ENCODE peak calls at places on chromosomes 12 and 14, in five cellular contexts. One of them, this sample, is unnamed.

GRCh38 chr12:104060791-104061190 is 3.5 kb upstream of the HCFC2 start:
- DNase-seq in AG04449: no peak
- DNase-seq in pancreas: no peak
- DNase-seq in A549: no peak
- DNase-seq in activated B cell treated with CpG ODN at 0.5 μM for 24 hours: no peak
- DNase-seq in this sample: no peak

GRCh38 chr12:62466018-62466595 is 519 bp upstream of the MON2 start:
- DNase-seq in activated B cell treated with CpG ODN at 0.5 μM for 24 hours: peak
- DNase-seq in AG04449: no peak
- DNase-seq in A549: peak
- DNase-seq in pancreas: no peak
- DNase-seq in this sample: no peak

GRCh38 chr12:57771271-57771872 is 533 bp downstream of the METTL1 start:
- DNase-seq in A549: peak
- DNase-seq in AG04449: peak
- DNase-seq in activated B cell treated with CpG ODN at 0.5 μM for 24 hours: no peak
- DNase-seq in pancreas: peak
- DNase-seq in this sample: peak

GRCh38 chr12:98645572-98646067 is 530 bp downstream of the APAF1 start:
- DNase-seq in activated B cell treated with CpG ODN at 0.5 μM for 24 hours: no peak
- DNase-seq in pancreas: no peak
- DNase-seq in A549: peak
- DNase-seq in AG04449: no peak
- DNase-seq in this sample: no peak

GRCh38 chr12:31265722-31266121 is 60.2 kb downstream of the SINHCAF start:
- DNase-seq in A549: no peak
- DNase-seq in pancreas: no peak
- DNase-seq in activated B cell treated with CpG ODN at 0.5 μM for 24 hours: no peak
- DNase-seq in AG04449: no peak
- DNase-seq in this sample: no peak

GRCh38 chr14:54967496-54967895 is 59.4 kb downstream of the WDHD1 start:
- DNase-seq in activated B cell treated with CpG ODN at 0.5 μM for 24 hours: no peak
- DNase-seq in pancreas: no peak
- DNase-seq in AG04449: no peak
- DNase-seq in A549: no peak
- DNase-seq in this sample: no peak

GRCh38 chr14:52042371-52043037 is 26.4 kb downstream of the NID2 start:
- DNase-seq in AG04449: no peak
- DNase-seq in A549: no peak
- DNase-seq in activated B cell treated with CpG ODN at 0.5 μM for 24 hours: no peak
- DNase-seq in pancreas: no peak
- DNase-seq in this sample: no peak

GRCh38 chr14:104794641-104795467 is 694 bp downstream of the AKT1 start:
- DNase-seq in pancreas: no peak
- DNase-seq in AG04449: no peak
- DNase-seq in activated B cell treated with CpG ODN at 0.5 μM for 24 hours: peak
- DNase-seq in A549: no peak
- DNase-seq in this sample: no peak

GRCh38 chr12:3333991-3334391 is 157.0 kb upstream of the PRMT8 start:
- DNase-seq in pancreas: no peak
- DNase-seq in activated B cell treated with CpG ODN at 0.5 μM for 24 hours: no peak
- DNase-seq in A549: no peak
- DNase-seq in AG04449: no peak
- DNase-seq in this sample: no peak

GRCh38 chr12:118357327-118358007 is 15.2 kb downstream of the TAOK3 start:
- DNase-seq in pancreas: no peak
- DNase-seq in A549: peak
- DNase-seq in AG04449: no peak
- DNase-seq in activated B cell treated with CpG ODN at 0.5 μM for 24 hours: no peak
- DNase-seq in this sample: no peak

GRCh38 chr14:20614038-20614840 is 23.1 kb upstream of the RNASE12 start:
- DNase-seq in A549: peak
- DNase-seq in AG04449: no peak
- DNase-seq in pancreas: no peak
- DNase-seq in activated B cell treated with CpG ODN at 0.5 μM for 24 hours: no peak
- DNase-seq in this sample: no peak

GRCh38 chr12:112684742-112685141 is 106.8 kb upstream of the RPH3A start:
- DNase-seq in activated B cell treated with CpG ODN at 0.5 μM for 24 hours: no peak
- DNase-seq in A549: no peak
- DNase-seq in pancreas: no peak
- DNase-seq in AG04449: no peak
- DNase-seq in this sample: no peak

GRCh38 chr14:55340482-55340881 is 69.3 kb downstream of the FBXO34 start:
- DNase-seq in activated B cell treated with CpG ODN at 0.5 μM for 24 hours: no peak
- DNase-seq in AG04449: no peak
- DNase-seq in pancreas: no peak
- DNase-seq in A549: no peak
- DNase-seq in this sample: peak

GRCh38 chr12:93314177-93314497 is 63.6 kb upstream of the NUDT4 start:
- DNase-seq in activated B cell treated with CpG ODN at 0.5 μM for 24 hours: no peak
- DNase-seq in pancreas: no peak
- DNase-seq in A549: no peak
- DNase-seq in AG04449: no peak
- DNase-seq in this sample: no peak

GRCh38 chr12:116498471-116498870 is 60.7 kb upstream of the MAP1LC3B2 start:
- DNase-seq in AG04449: no peak
- DNase-seq in activated B cell treated with CpG ODN at 0.5 μM for 24 hours: no peak
- DNase-seq in A549: no peak
- DNase-seq in pancreas: no peak
- DNase-seq in this sample: no peak

GRCh38 chr14:55133416-55133815 is 4.4 kb downstream of the LGALS3 start:
- DNase-seq in activated B cell treated with CpG ODN at 0.5 μM for 24 hours: no peak
- DNase-seq in pancreas: no peak
- DNase-seq in A549: no peak
- DNase-seq in AG04449: no peak
- DNase-seq in this sample: no peak

GRCh38 chr14:70567791-70568190 is 32.7 kb downstream of the MED6 start:
- DNase-seq in activated B cell treated with CpG ODN at 0.5 μM for 24 hours: no peak
- DNase-seq in pancreas: no peak
- DNase-seq in AG04449: peak
- DNase-seq in A549: peak
- DNase-seq in this sample: no peak

GRCh38 chr14:36223558-36223957 is 47.0 kb upstream of the PTCSC3 start:
- DNase-seq in activated B cell treated with CpG ODN at 0.5 μM for 24 hours: no peak
- DNase-seq in A549: no peak
- DNase-seq in AG04449: no peak
- DNase-seq in pancreas: no peak
- DNase-seq in this sample: no peak

GRCh38 chr12:47904647-47905312 is at the start of gene VDR:
- DNase-seq in activated B cell treated with CpG ODN at 0.5 μM for 24 hours: peak
- DNase-seq in AG04449: no peak
- DNase-seq in A549: peak
- DNase-seq in pancreas: peak
- DNase-seq in this sample: no peak
- TF ChIP-seq CTCF in activated B cell treated with CpG ODN at 0.5 μM for 24 hours: no peak
- TF ChIP-seq CTCF in AG04449: peak
- TF ChIP-seq CTCF in A549: no peak
- TF ChIP-seq CTCF in pancreas: no peak
- TF ChIP-seq CTCF in this sample: peak

GRCh38 chr12:24707379-24707778 is 241.5 kb downstream of the BCAT1 start:
- DNase-seq in A549: no peak
- DNase-seq in AG04449: no peak
- DNase-seq in pancreas: no peak
- DNase-seq in activated B cell treated with CpG ODN at 0.5 μM for 24 hours: no peak
- DNase-seq in this sample: no peak
- TF ChIP-seq CTCF in A549: no peak
- TF ChIP-seq CTCF in AG04449: no peak
- TF ChIP-seq CTCF in pancreas: no peak
- TF ChIP-seq CTCF in activated B cell treated with CpG ODN at 0.5 μM for 24 hours: no peak
- TF ChIP-seq CTCF in this sample: no peak

GRCh38 chr12:46134205-46134811 is 134.5 kb downstream of the SLC38A1 start:
- DNase-seq in activated B cell treated with CpG ODN at 0.5 μM for 24 hours: no peak
- DNase-seq in A549: no peak
- DNase-seq in pancreas: no peak
- DNase-seq in AG04449: no peak
- DNase-seq in this sample: no peak

GRCh38 chr12:46135750-46136149 is 133.1 kb downstream of the SLC38A1 start:
- DNase-seq in AG04449: no peak
- DNase-seq in activated B cell treated with CpG ODN at 0.5 μM for 24 hours: no peak
- DNase-seq in A549: no peak
- DNase-seq in pancreas: no peak
- DNase-seq in this sample: no peak

GRCh38 chr12:46133751-46134150 is 135.1 kb downstream of the SLC38A1 start:
- DNase-seq in AG04449: no peak
- DNase-seq in A549: no peak
- DNase-seq in activated B cell treated with CpG ODN at 0.5 μM for 24 hours: no peak
- DNase-seq in pancreas: no peak
- DNase-seq in this sample: no peak

GRCh38 chr12:46134852-46135251 is 134.0 kb downstream of the SLC38A1 start:
- DNase-seq in A549: no peak
- DNase-seq in pancreas: no peak
- DNase-seq in AG04449: no peak
- DNase-seq in activated B cell treated with CpG ODN at 0.5 μM for 24 hours: no peak
- DNase-seq in this sample: no peak

GRCh38 chr12:46131729-46132128 is 137.1 kb downstream of the SLC38A1 start:
- DNase-seq in AG04449: no peak
- DNase-seq in pancreas: no peak
- DNase-seq in activated B cell treated with CpG ODN at 0.5 μM for 24 hours: no peak
- DNase-seq in A549: no peak
- DNase-seq in this sample: no peak
- TF ChIP-seq CTCF in AG04449: peak
- TF ChIP-seq CTCF in pancreas: no peak
- TF ChIP-seq CTCF in activated B cell treated with CpG ODN at 0.5 μM for 24 hours: no peak
- TF ChIP-seq CTCF in A549: peak
- TF ChIP-seq CTCF in this sample: peak

DNA sequence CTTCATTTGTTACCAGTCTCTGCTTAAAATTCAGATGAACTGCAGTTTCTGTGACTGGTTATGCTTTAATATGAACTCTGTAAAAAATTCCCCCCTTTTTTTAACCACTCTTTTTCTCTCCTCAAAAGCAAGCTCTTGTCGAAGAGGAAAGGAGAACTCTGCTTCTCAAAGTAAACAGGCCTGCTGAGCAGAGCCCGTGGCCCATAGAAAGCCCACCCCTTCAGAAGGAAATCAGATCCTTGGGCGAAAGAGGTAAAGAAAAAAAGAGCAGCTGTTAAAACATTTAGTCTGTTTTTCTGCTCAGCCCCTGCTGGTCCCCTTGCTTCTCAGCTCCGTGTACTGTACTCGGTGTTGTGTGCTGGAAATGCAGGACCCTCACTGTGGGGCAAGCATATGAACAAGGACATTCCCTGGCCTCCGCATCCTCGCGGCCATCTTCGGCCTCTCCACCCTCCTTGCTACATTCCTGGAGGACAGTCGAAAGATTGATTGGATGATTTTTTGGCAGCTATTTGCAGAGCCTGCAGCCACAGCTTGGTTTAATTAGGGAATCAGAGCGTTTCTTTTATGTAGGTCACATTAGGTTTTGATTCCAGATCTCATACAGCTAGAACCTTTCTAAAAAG is 164.6 kb upstream of the LRIG3 start:
- DNase-seq in A549: no peak
- DNase-seq in pancreas: no peak
- DNase-seq in activated B cell treated with CpG ODN at 0.5 μM for 24 hours: no peak
- DNase-seq in AG04449: peak
- DNase-seq in this sample: peak
- TF ChIP-seq CTCF in A549: no peak
- TF ChIP-seq CTCF in pancreas: no peak
- TF ChIP-seq CTCF in activated B cell treated with CpG ODN at 0.5 μM for 24 hours: no peak
- TF ChIP-seq CTCF in AG04449: peak
- TF ChIP-seq CTCF in this sample: peak

DNA sequence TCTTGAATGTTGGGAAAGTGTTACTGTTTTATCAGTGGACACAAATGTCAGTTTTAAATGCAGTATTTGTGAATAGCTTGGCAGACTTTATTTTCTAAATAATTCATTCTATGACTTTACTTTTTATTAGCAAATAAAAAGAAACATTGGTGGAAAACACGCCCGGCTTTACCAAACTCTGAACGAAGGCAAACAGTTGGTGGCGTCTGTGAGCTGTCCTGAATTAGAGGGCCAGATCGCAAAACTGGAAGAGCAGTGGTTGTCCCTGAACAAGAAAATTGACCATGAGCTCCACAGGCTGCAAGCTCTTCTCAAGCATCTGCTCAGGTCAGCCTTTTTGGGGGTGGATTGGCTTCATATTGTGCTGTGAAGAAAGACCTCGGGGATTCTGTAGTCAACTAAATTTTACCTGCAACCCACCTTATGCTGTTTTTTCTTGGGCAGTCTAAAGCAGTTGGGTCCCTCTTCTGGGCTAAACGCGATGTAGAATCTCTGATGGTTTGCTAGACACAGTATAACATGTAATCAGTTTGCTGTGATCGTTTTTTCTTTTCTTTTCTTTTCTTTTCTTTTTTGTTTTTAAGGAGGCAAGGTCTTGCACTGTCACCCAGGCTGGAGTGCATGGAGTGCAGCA is 156.4 kb downstream of the ESR2 start:
- DNase-seq in AG04449: no peak
- DNase-seq in pancreas: no peak
- DNase-seq in A549: no peak
- DNase-seq in activated B cell treated with CpG ODN at 0.5 μM for 24 hours: no peak
- DNase-seq in this sample: no peak
- TF ChIP-seq CTCF in AG04449: peak
- TF ChIP-seq CTCF in pancreas: no peak
- TF ChIP-seq CTCF in A549: no peak
- TF ChIP-seq CTCF in activated B cell treated with CpG ODN at 0.5 μM for 24 hours: no peak
- TF ChIP-seq CTCF in this sample: peak

GRCh38 chr12:5439333-5439732 is 7.4 kb downstream of the NTF3 start:
- DNase-seq in AG04449: no peak
- DNase-seq in pancreas: no peak
- DNase-seq in A549: no peak
- DNase-seq in activated B cell treated with CpG ODN at 0.5 μM for 24 hours: no peak
- DNase-seq in this sample: no peak
- TF ChIP-seq CTCF in AG04449: peak
- TF ChIP-seq CTCF in pancreas: no peak
- TF ChIP-seq CTCF in A549: no peak
- TF ChIP-seq CTCF in activated B cell treated with CpG ODN at 0.5 μM for 24 hours: no peak
- TF ChIP-seq CTCF in this sample: no peak

GRCh38 chr14:59463773-59464650 is 1.2 kb downstream of the GPR135 start:
- DNase-seq in AG04449: no peak
- DNase-seq in activated B cell treated with CpG ODN at 0.5 μM for 24 hours: peak
- DNase-seq in A549: no peak
- DNase-seq in pancreas: peak
- DNase-seq in this sample: no peak
- TF ChIP-seq CTCF in AG04449: no peak
- TF ChIP-seq CTCF in activated B cell treated with CpG ODN at 0.5 μM for 24 hours: no peak
- TF ChIP-seq CTCF in A549: no peak
- TF ChIP-seq CTCF in pancreas: no peak
- TF ChIP-seq CTCF in this sample: no peak

GRCh38 chr12:123441523-123442164 is 5.2 kb upstream of the RILPL2 start:
- DNase-seq in activated B cell treated with CpG ODN at 0.5 μM for 24 hours: no peak
- DNase-seq in pancreas: no peak
- DNase-seq in A549: no peak
- DNase-seq in AG04449: no peak
- DNase-seq in this sample: no peak
- TF ChIP-seq CTCF in activated B cell treated with CpG ODN at 0.5 μM for 24 hours: no peak
- TF ChIP-seq CTCF in pancreas: no peak
- TF ChIP-seq CTCF in A549: no peak
- TF ChIP-seq CTCF in AG04449: no peak
- TF ChIP-seq CTCF in this sample: no peak

DNA sequence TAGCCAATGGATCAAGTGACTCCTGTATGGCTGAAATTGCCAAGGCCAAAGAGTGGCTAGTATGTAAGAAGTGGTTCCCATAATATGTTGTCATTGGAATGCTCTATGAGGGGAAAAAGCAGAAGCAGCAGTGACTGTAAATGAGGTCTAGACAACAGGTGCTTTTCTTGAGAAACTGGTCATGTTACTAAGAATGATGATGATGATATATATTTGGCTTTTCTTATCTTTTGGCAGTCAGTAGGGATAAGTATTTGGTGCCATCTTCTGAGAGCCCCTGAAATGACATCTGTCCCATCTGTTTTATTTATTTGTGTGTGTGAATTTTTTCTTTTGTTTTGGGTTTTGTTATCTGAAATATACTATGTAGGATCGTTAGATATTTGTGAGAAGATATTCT is 141.7 kb downstream of the SYT1 start:
- DNase-seq in activated B cell treated with CpG ODN at 0.5 μM for 24 hours: no peak
- DNase-seq in A549: no peak
- DNase-seq in AG04449: no peak
- DNase-seq in pancreas: no peak
- DNase-seq in this sample: no peak
- TF ChIP-seq CTCF in activated B cell treated with CpG ODN at 0.5 μM for 24 hours: no peak
- TF ChIP-seq CTCF in A549: peak
- TF ChIP-seq CTCF in AG04449: peak
- TF ChIP-seq CTCF in pancreas: no peak
- TF ChIP-seq CTCF in this sample: peak

This sample was measured in osteocyte.